ENCODE peak calls at places on chromosomes 4 and X, in ten cellular contexts. J is hypothalamus; V is H54; U is suprapubic skin; X is astrocyte of the spinal cord; H is activated naive CD4-positive, alpha-beta T cell treated with anti-CD3 and anti-CD28 coated beads for 36 hours; O is activated CD8-positive, alpha-beta memory T cell treated with anti-CD3 and anti-CD28 coated beads, Interleukin-2, amount 50 U/mL, for 4 hours; A is CD8-positive, alpha-beta T cell; D is memory B cell; E is natural killer cell. C is an unnamed sample.

GRCh38 chr4:143352052-143352451 is 15.4 kb downstream of the GAB1 start:
- DNase-seq in J (no peak), V (no peak), U (no peak), X (peak; percentile 24), H (no peak), O (no peak), A (no peak), D (no peak), E (no peak), C (no peak)

GRCh38 chr4:169640261-169640880 is 20.0 kb downstream of the CLCN3 start:
- DNase-seq in J (no peak), V (no peak), U (no peak), X (peak; percentile 61), H (no peak), O (no peak), A (no peak), D (no peak), E (no peak), C (no peak)

GRCh38 chr4:55116450-55116849 is 8.9 kb downstream of the KDR start:
- DNase-seq in J (no peak), V (no peak), U (no peak), X (no peak), H (no peak), O (no peak), A (no peak), D (no peak), E (no peak), C (no peak)

GRCh38 chrX:9137152-9137551 is 103.2 kb upstream of the FAM9B start:
- DNase-seq in J (no peak), V (no peak), U (no peak), X (no peak), H (no peak), O (no peak), A (no peak), D (no peak), E (no peak), C (no peak)

GRCh38 chr4:39976141-39976944 is 1.4 kb downstream of the PDS5A start:
- DNase-seq in J (peak; percentile 51), V (peak; percentile 39), U (peak; percentile 79), X (peak; percentile 83), H (peak; percentile 84), O (peak; percentile 60), A (peak; percentile 65), D (peak; percentile 64), E (peak; percentile 57), C (peak; percentile 61)

GRCh38 chr4:7201351-7202305 is 9.3 kb downstream of the SORCS2 start:
- DNase-seq in J (no peak), V (no peak), U (no peak), X (no peak), H (no peak), O (no peak), A (no peak), D (no peak), E (no peak), C (no peak)

GRCh38 chrX:25534096-25534495 is 518.3 kb upstream of the ARX start:
- DNase-seq in J (no peak), V (no peak), U (no peak), X (no peak), H (no peak), O (no peak), A (no peak), D (no peak), E (no peak), C (no peak)

GRCh38 chrX:9997524-9997923 is 30.4 kb downstream of the CLDN34 start:
- DNase-seq in J (no peak), V (no peak), U (no peak), X (no peak), H (peak; percentile 79), O (no peak), A (no peak), D (no peak), E (no peak), C (no peak)

GRCh38 chr4:68182382-68182820 is 52.7 kb upstream of the TMPRSS11F start:
- DNase-seq in J (no peak), V (no peak), U (no peak), X (no peak), H (no peak), O (no peak), A (no peak), D (no peak), E (no peak), C (no peak)

GRCh38 chr4:150363721-150364688 is 217.9 kb upstream of the MAB21L2 start:
- DNase-seq in J (no peak), V (no peak), U (no peak), X (peak; percentile 56), H (no peak), O (no peak), A (no peak), D (no peak), E (no peak), C (no peak)

GRCh38 chr4:3517731-3518510 is 14.3 kb downstream of the LRPAP1 start:
- DNase-seq in J (no peak), V (no peak), U (peak; percentile 53), X (no peak), H (no peak), O (peak; percentile 11), A (no peak), D (no peak), E (no peak), C (no peak)

GRCh38 chrX:119008122-119008744 is 33.8 kb downstream of the LONRF3 start:
- DNase-seq in J (no peak), V (peak; percentile 9), U (no peak), X (peak; percentile 23), H (peak; percentile 54), O (peak; percentile 31), A (peak; percentile 37), D (peak; percentile 18), E (no peak), C (no peak)

GRCh38 chr4:140153744-140154571 is at the start of gene MAML3:
- DNase-seq in J (peak; percentile 77), V (peak; percentile 44), U (peak; percentile 96), X (peak; percentile 98), H (peak; percentile 85), O (peak; percentile 81), A (peak; percentile 83), D (peak; percentile 30), E (peak; percentile 79), C (no peak)

GRCh38 chr4:123952530-123953274 is 556.1 kb downstream of the SPRY1 start:
- DNase-seq in J (no peak), V (no peak), U (no peak), X (peak; percentile 17), H (no peak), O (no peak), A (no peak), D (no peak), E (no peak), C (no peak)

GRCh38 chrX:37759878-37760418 is 19.9 kb upstream of the CYBB start:
- DNase-seq in J (no peak), V (no peak), U (no peak), X (no peak), H (no peak), O (no peak), A (no peak), D (no peak), E (no peak), C (no peak)

GRCh38 chrX:34218063-34218462 is 85.9 kb upstream of the FAM47A start:
- DNase-seq in J (no peak), V (no peak), U (no peak), X (no peak), H (no peak), O (no peak), A (no peak), D (no peak), E (no peak), C (no peak)

GRCh38 chr4:184550476-184550875 is 76.1 kb upstream of the IRF2 start:
- DNase-seq in J (no peak), V (no peak), U (no peak), X (no peak), H (no peak), O (no peak), A (no peak), D (no peak), E (no peak), C (no peak)

GRCh38 chr4:142282870-142283431 is 563.1 kb downstream of the INPP4B start:
- DNase-seq in J (no peak), V (no peak), U (no peak), X (peak; percentile 14), H (peak; percentile 60), O (no peak), A (peak; percentile 34), D (no peak), E (no peak), C (no peak)

C was measured in GM19239.